ENCODE peak calls at places on chromosomes 12 and 14, in eight cellular contexts. S is ovary, T is H9, Z is body of pancreas, A is cardiac muscle cell, K is A549, C is MM.1S, O is IMR-90. I is an unnamed sample.

GRCh38 chr12:62712561-62712960 is 222.4 kb downstream of the PPM1H start:
- DNase-seq in S (no peak), T (no peak), Z (no peak), A (no peak), K (no peak), C (no peak), O (no peak), I (no peak)

GRCh38 chr12:67482751-67483661 is 165.5 kb upstream of the DYRK2 start:
- DNase-seq in S (peak; percentile 22), T (no peak), Z (peak; percentile 66), A (peak; percentile 74), K (no peak), C (peak; percentile 95), O (peak; percentile 56), I (peak; percentile 1)

GRCh38 chr12:60174476-60174875 is 578.6 kb downstream of the SLC16A7 start:
- DNase-seq in S (no peak), T (no peak), Z (no peak), A (peak; percentile 25), K (no peak), C (no peak), O (peak; percentile 55), I (no peak)

GRCh38 chr14:33943081-33943480 is 7.8 kb downstream of the EGLN3 start:
- DNase-seq in S (no peak), T (no peak), Z (peak; percentile 56), A (no peak), K (no peak), C (no peak), O (no peak), I (no peak)

GRCh38 chr12:53717319-53717718 is 9.9 kb downstream of the CALCOCO1 start:
- DNase-seq in S (no peak), T (no peak), Z (no peak), A (no peak), K (no peak), C (no peak), O (no peak), I (no peak)

GRCh38 chr14:87309557-87309956 is 683.4 kb downstream of the GALC start:
- DNase-seq in S (no peak), T (no peak), Z (no peak), A (no peak), K (no peak), C (no peak), O (no peak), I (no peak)

GRCh38 chr12:129550353-129550752 is 353.5 kb downstream of the TMEM132D start:
- DNase-seq in S (no peak), T (no peak), Z (peak; percentile 63), A (no peak), K (no peak), C (no peak), O (no peak), I (no peak)

GRCh38 chr12:1994429-1995143 is 9.7 kb downstream of the DCP1B start:
- DNase-seq in S (no peak), T (no peak), Z (no peak), A (no peak), K (no peak), C (no peak), O (no peak), I (no peak)

GRCh38 chr12:5969156-5969973 is 24.3 kb upstream of the ANO2 start:
- DNase-seq in S (no peak), T (peak; percentile 42), Z (no peak), A (no peak), K (no peak), C (no peak), O (no peak), I (no peak)

GRCh38 chr12:116620085-116620734 is 61.0 kb downstream of the MAP1LC3B2 start:
- DNase-seq in S (no peak), T (no peak), Z (no peak), A (no peak), K (no peak), C (no peak), O (no peak), I (no peak)

GRCh38 chr14:70472253-70473159 is 20.5 kb downstream of the ADAM21 start:
- DNase-seq in S (no peak), T (no peak), Z (no peak), A (no peak), K (no peak), C (no peak), O (no peak), I (no peak)

GRCh38 chr12:57552692-57553321 is 3.0 kb downstream of the KIF5A start:
- DNase-seq in S (no peak), T (no peak), Z (no peak), A (peak; percentile 16), K (no peak), C (no peak), O (peak; percentile 36), I (no peak)

GRCh38 chr12:96047621-96048211 is 12.3 kb upstream of the LTA4H start:
- DNase-seq in S (no peak), T (no peak), Z (peak; percentile 46), A (peak; percentile 63), K (peak; percentile 74), C (peak; percentile 90), O (peak; percentile 72), I (no peak)

GRCh38 chr12:116427200-116427932 is 131.8 kb upstream of the MAP1LC3B2 start:
- DNase-seq in S (no peak), T (peak; percentile 96), Z (no peak), A (peak; percentile 63), K (peak; percentile 80), C (no peak), O (no peak), I (no peak)

GRCh38 chr12:80553316-80553715 is 109.3 kb downstream of the PTPRQ start:
- DNase-seq in S (no peak), T (no peak), Z (no peak), A (peak; percentile 82), K (peak; percentile 27), C (no peak), O (peak; percentile 93), I (peak; percentile 53)

GRCh38 chr14:96501383-96501745 is 818 bp upstream of the PAPOLA start:
- DNase-seq in S (no peak), T (no peak), Z (no peak), A (no peak), K (no peak), C (peak; percentile 8), O (no peak), I (no peak)

GRCh38 chr14:96497586-96497985 is 4.6 kb upstream of the PAPOLA start:
- DNase-seq in S (no peak), T (no peak), Z (no peak), A (no peak), K (no peak), C (no peak), O (no peak), I (no peak)

GRCh38 chr14:96497087-96497486 is 5.1 kb upstream of the PAPOLA start:
- DNase-seq in S (no peak), T (no peak), Z (no peak), A (no peak), K (no peak), C (peak; percentile 13), O (no peak), I (no peak)

GRCh38 chr14:96502621-96503251 is 554 bp downstream of the PAPOLA start:
- DNase-seq in S (no peak), T (peak; percentile 50), Z (peak; percentile 64), A (peak; percentile 49), K (peak; percentile 41), C (peak; percentile 8), O (peak; percentile 13), I (no peak)

DNA sequence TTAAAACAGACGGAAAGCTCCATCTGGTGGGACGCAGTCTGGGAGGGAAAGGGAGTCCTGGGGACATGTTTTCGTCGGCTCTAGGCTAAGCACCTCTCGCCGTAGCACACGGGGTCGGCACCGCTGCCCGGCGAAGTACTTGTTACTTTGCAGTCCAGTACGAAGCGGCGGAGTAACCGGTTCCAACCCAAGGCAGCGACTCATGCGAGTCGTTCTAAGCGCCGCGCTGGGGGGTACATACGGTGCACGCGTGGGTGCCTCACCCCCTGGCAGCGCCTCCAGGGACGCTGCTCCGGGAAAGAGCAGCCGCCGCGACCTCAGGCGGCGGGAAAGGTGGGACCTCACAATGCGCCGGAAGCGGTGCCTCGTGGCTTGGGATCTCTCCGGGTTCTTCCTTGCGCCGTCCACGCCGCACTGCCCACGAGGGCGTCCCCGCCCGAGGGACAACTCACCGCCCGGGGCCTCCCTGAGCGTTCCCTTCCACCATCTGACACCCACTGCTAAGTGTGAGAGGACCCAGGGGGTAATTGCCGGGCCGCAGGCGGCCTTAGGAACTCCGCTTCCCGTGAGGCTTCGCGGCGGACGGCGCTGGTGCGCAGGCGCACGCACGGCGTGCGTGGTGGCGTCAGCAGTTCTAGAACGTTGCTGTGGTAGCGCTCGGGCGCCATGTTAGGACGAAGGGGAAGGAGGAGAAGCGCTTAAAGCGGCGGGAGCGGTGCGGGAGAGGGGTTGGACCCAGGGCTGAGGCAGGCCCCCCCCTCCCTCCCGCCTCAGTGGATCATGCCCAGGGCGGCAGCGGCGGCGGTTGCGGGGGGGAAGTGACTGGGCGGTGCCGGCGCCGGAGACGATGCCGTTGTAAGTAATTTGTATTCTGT is at the start of gene PAPOLA:
- DNase-seq in S (peak; percentile 95), T (peak; percentile 93), Z (peak; percentile 96), A (peak; percentile 97), K (peak; percentile 97), C (peak; percentile 90), O (peak; percentile 95), I (peak; percentile 84)
- H3K9me3 ChIP-seq in S (no peaks in the 10 kb centered on the region), T (no peaks in the 10 kb centered on the region), Z (no peaks in the 10 kb centered on the region), A (no peaks in the 10 kb centered on the region), K (no peaks in the 10 kb centered on the region), C (no peaks in the 10 kb centered on the region), O (no peaks in the 10 kb centered on the region), I (peaks cover 6% of the 10 kb centered on the region)

GRCh38 chr14:66662374-66662773 is 154.4 kb downstream of the GPHN start:
- DNase-seq in S (no peak), T (no peak), Z (no peak), A (peak; percentile 29), K (peak; percentile 17), C (no peak), O (no peak), I (no peak)
- H3K9me3 ChIP-seq in S (no peaks in the 10 kb centered on the region), T (no peaks in the 10 kb centered on the region), Z (no peaks in the 10 kb centered on the region), A (no peaks in the 10 kb centered on the region), K (peaks cover 4% of the 10 kb centered on the region), C (no peaks in the 10 kb centered on the region), O (no peaks in the 10 kb centered on the region), I (peaks cover 3% of the 10 kb centered on the region)

DNA sequence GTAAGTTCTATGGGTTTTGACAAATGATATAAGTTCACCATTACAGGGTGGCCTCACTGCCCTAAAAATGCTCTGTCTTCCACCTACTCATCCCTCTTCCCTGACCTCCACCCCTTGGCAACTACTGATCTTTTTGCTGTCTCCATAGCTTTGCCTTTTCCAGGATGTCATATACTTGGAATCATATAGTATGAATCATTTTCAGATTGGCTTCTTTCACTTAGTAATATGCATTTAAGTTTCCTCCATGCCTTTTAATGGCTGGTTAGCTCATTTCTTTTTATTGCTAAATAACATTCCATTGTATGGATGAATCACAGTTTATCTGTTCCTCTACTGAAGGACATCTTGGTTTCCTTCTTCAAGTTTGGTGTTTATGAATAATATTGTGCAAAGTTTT is 14.0 kb upstream of the PEX5 start:
- DNase-seq in S (no peak), T (no peak), Z (no peak), A (peak; percentile 59), K (no peak), C (no peak), O (peak; percentile 47), I (no peak)
- H3K9me3 ChIP-seq in S (no peaks in the 10 kb centered on the region), T (peaks cover 27% of the 10 kb centered on the region), Z (no peaks in the 10 kb centered on the region), A (no peaks in the 10 kb centered on the region), K (peaks cover 55% of the 10 kb centered on the region), C (no peaks in the 10 kb centered on the region), O (peaks cover 6% of the 10 kb centered on the region), I (peaks cover 5% of the 10 kb centered on the region)

GRCh38 chr12:83318386-83318971 is 631.8 kb downstream of the TMTC2 start:
- DNase-seq in S (no peak), T (no peak), Z (no peak), A (no peak), K (no peak), C (no peak), O (peak; percentile 34), I (no peak)
- H3K9me3 ChIP-seq in S (no peaks in the 10 kb centered on the region), T (no peaks in the 10 kb centered on the region), Z (no peaks in the 10 kb centered on the region), A (no peaks in the 10 kb centered on the region), K (no peaks in the 10 kb centered on the region), C (no peaks in the 10 kb centered on the region), O (no peaks in the 10 kb centered on the region), I (no peaks in the 10 kb centered on the region)